ENCODE peak calls at places on chromosomes 1 and 21, in five cellular contexts. One of them, this sample, is unnamed.

GRCh38 chr1:167168424-167168823 is 52.3 kb upstream of the POU2F1 start:
- DNase-seq in stimulated activated CD4-positive, alpha-beta T cell treated with anti-CD3 and anti-CD28 coated beads, Interleukin-15, amount 100 ng/mL, for 24 hours: no peak
- DNase-seq in activated effector memory CD4-positive, alpha-beta T cell treated with Interleukin-2 at 50 U/mL for 16 hours: no peak
- DNase-seq in Right ventricle myocardium superior: no peak
- DNase-seq in cardiac fibroblast: no peak
- DNase-seq in this sample: no peak

GRCh38 chr21:41564871-41565281 is 56.9 kb upstream of the TMPRSS2 start:
- DNase-seq in stimulated activated CD4-positive, alpha-beta T cell treated with anti-CD3 and anti-CD28 coated beads, Interleukin-15, amount 100 ng/mL, for 24 hours: peak; percentile 24
- DNase-seq in activated effector memory CD4-positive, alpha-beta T cell treated with Interleukin-2 at 50 U/mL for 16 hours: no peak
- DNase-seq in Right ventricle myocardium superior: no peak
- DNase-seq in cardiac fibroblast: peak; percentile 86
- DNase-seq in this sample: no peak

GRCh38 chr21:37877171-37877570 is 39.1 kb downstream of the KCNJ6 start:
- DNase-seq in stimulated activated CD4-positive, alpha-beta T cell treated with anti-CD3 and anti-CD28 coated beads, Interleukin-15, amount 100 ng/mL, for 24 hours: no peak
- DNase-seq in activated effector memory CD4-positive, alpha-beta T cell treated with Interleukin-2 at 50 U/mL for 16 hours: no peak
- DNase-seq in Right ventricle myocardium superior: no peak
- DNase-seq in cardiac fibroblast: peak; percentile 51
- DNase-seq in this sample: no peak

GRCh38 chr1:61641578-61642336 is 83.2 kb downstream of the TM2D1 start:
- DNase-seq in stimulated activated CD4-positive, alpha-beta T cell treated with anti-CD3 and anti-CD28 coated beads, Interleukin-15, amount 100 ng/mL, for 24 hours: peak; percentile 80
- DNase-seq in activated effector memory CD4-positive, alpha-beta T cell treated with Interleukin-2 at 50 U/mL for 16 hours: peak; percentile 17
- DNase-seq in Right ventricle myocardium superior: peak; percentile 88
- DNase-seq in cardiac fibroblast: peak; percentile 74
- DNase-seq in this sample: peak; percentile 48

GRCh38 chr1:54490361-54491248 is 57.4 kb upstream of the ACOT11 start:
- DNase-seq in stimulated activated CD4-positive, alpha-beta T cell treated with anti-CD3 and anti-CD28 coated beads, Interleukin-15, amount 100 ng/mL, for 24 hours: no peak
- DNase-seq in activated effector memory CD4-positive, alpha-beta T cell treated with Interleukin-2 at 50 U/mL for 16 hours: no peak
- DNase-seq in Right ventricle myocardium superior: peak; percentile 62
- DNase-seq in cardiac fibroblast: no peak
- DNase-seq in this sample: no peak

GRCh38 chr21:40575983-40576382 is 271.0 kb downstream of the DSCAM start:
- DNase-seq in stimulated activated CD4-positive, alpha-beta T cell treated with anti-CD3 and anti-CD28 coated beads, Interleukin-15, amount 100 ng/mL, for 24 hours: no peak
- DNase-seq in activated effector memory CD4-positive, alpha-beta T cell treated with Interleukin-2 at 50 U/mL for 16 hours: no peak
- DNase-seq in Right ventricle myocardium superior: no peak
- DNase-seq in cardiac fibroblast: no peak
- DNase-seq in this sample: no peak

GRCh38 chr1:46526689-46527291 is 24.7 kb downstream of the KNCN start:
- DNase-seq in stimulated activated CD4-positive, alpha-beta T cell treated with anti-CD3 and anti-CD28 coated beads, Interleukin-15, amount 100 ng/mL, for 24 hours: no peak
- DNase-seq in activated effector memory CD4-positive, alpha-beta T cell treated with Interleukin-2 at 50 U/mL for 16 hours: no peak
- DNase-seq in Right ventricle myocardium superior: no peak
- DNase-seq in cardiac fibroblast: no peak
- DNase-seq in this sample: no peak

GRCh38 chr1:94602312-94602711 is 60.8 kb upstream of the F3 start:
- DNase-seq in stimulated activated CD4-positive, alpha-beta T cell treated with anti-CD3 and anti-CD28 coated beads, Interleukin-15, amount 100 ng/mL, for 24 hours: no peak
- DNase-seq in activated effector memory CD4-positive, alpha-beta T cell treated with Interleukin-2 at 50 U/mL for 16 hours: no peak
- DNase-seq in Right ventricle myocardium superior: no peak
- DNase-seq in cardiac fibroblast: peak; percentile 60
- DNase-seq in this sample: no peak

GRCh38 chr1:221810406-221810805 is 68.5 kb upstream of the DUSP10 start:
- DNase-seq in stimulated activated CD4-positive, alpha-beta T cell treated with anti-CD3 and anti-CD28 coated beads, Interleukin-15, amount 100 ng/mL, for 24 hours: no peak
- DNase-seq in activated effector memory CD4-positive, alpha-beta T cell treated with Interleukin-2 at 50 U/mL for 16 hours: no peak
- DNase-seq in Right ventricle myocardium superior: no peak
- DNase-seq in cardiac fibroblast: peak; percentile 80
- DNase-seq in this sample: no peak

GRCh38 chr1:202361701-202362100 is 13.2 kb downstream of the PPP1R12B start:
- DNase-seq in stimulated activated CD4-positive, alpha-beta T cell treated with anti-CD3 and anti-CD28 coated beads, Interleukin-15, amount 100 ng/mL, for 24 hours: no peak
- DNase-seq in activated effector memory CD4-positive, alpha-beta T cell treated with Interleukin-2 at 50 U/mL for 16 hours: no peak
- DNase-seq in Right ventricle myocardium superior: no peak
- DNase-seq in cardiac fibroblast: no peak
- DNase-seq in this sample: no peak

GRCh38 chr21:39137248-39138186 is 45.7 kb downstream of the PSMG1 start:
- DNase-seq in stimulated activated CD4-positive, alpha-beta T cell treated with anti-CD3 and anti-CD28 coated beads, Interleukin-15, amount 100 ng/mL, for 24 hours: no peak
- DNase-seq in activated effector memory CD4-positive, alpha-beta T cell treated with Interleukin-2 at 50 U/mL for 16 hours: no peak
- DNase-seq in Right ventricle myocardium superior: no peak
- DNase-seq in cardiac fibroblast: no peak
- DNase-seq in this sample: no peak

GRCh38 chr1:193542668-193543067 is 356.3 kb upstream of the B3GALT2 start:
- DNase-seq in stimulated activated CD4-positive, alpha-beta T cell treated with anti-CD3 and anti-CD28 coated beads, Interleukin-15, amount 100 ng/mL, for 24 hours: no peak
- DNase-seq in activated effector memory CD4-positive, alpha-beta T cell treated with Interleukin-2 at 50 U/mL for 16 hours: no peak
- DNase-seq in Right ventricle myocardium superior: no peak
- DNase-seq in cardiac fibroblast: no peak
- DNase-seq in this sample: no peak

GRCh38 chr21:43959231-43960041 is 52.7 kb upstream of the TRAPPC10 start:
- DNase-seq in stimulated activated CD4-positive, alpha-beta T cell treated with anti-CD3 and anti-CD28 coated beads, Interleukin-15, amount 100 ng/mL, for 24 hours: no peak
- DNase-seq in activated effector memory CD4-positive, alpha-beta T cell treated with Interleukin-2 at 50 U/mL for 16 hours: no peak
- DNase-seq in Right ventricle myocardium superior: no peak
- DNase-seq in cardiac fibroblast: no peak
- DNase-seq in this sample: no peak

GRCh38 chr1:190436615-190437014 is 41.0 kb downstream of the BRINP3 start:
- DNase-seq in stimulated activated CD4-positive, alpha-beta T cell treated with anti-CD3 and anti-CD28 coated beads, Interleukin-15, amount 100 ng/mL, for 24 hours: no peak
- DNase-seq in activated effector memory CD4-positive, alpha-beta T cell treated with Interleukin-2 at 50 U/mL for 16 hours: no peak
- DNase-seq in Right ventricle myocardium superior: no peak
- DNase-seq in cardiac fibroblast: peak; percentile 16
- DNase-seq in this sample: no peak

GRCh38 chr1:207649204-207649753 is 4.3 kb downstream of the CR1L start:
- DNase-seq in stimulated activated CD4-positive, alpha-beta T cell treated with anti-CD3 and anti-CD28 coated beads, Interleukin-15, amount 100 ng/mL, for 24 hours: no peak
- DNase-seq in activated effector memory CD4-positive, alpha-beta T cell treated with Interleukin-2 at 50 U/mL for 16 hours: no peak
- DNase-seq in Right ventricle myocardium superior: no peak
- DNase-seq in cardiac fibroblast: no peak
- DNase-seq in this sample: no peak

GRCh38 chr1:17839641-17840196 is 84.6 kb downstream of the ACTL8 start:
- DNase-seq in stimulated activated CD4-positive, alpha-beta T cell treated with anti-CD3 and anti-CD28 coated beads, Interleukin-15, amount 100 ng/mL, for 24 hours: no peak
- DNase-seq in activated effector memory CD4-positive, alpha-beta T cell treated with Interleukin-2 at 50 U/mL for 16 hours: no peak
- DNase-seq in Right ventricle myocardium superior: no peak
- DNase-seq in cardiac fibroblast: no peak
- DNase-seq in this sample: no peak

GRCh38 chr1:61058477-61059245 is 23.7 kb upstream of the NFIA start:
- DNase-seq in stimulated activated CD4-positive, alpha-beta T cell treated with anti-CD3 and anti-CD28 coated beads, Interleukin-15, amount 100 ng/mL, for 24 hours: no peak
- DNase-seq in activated effector memory CD4-positive, alpha-beta T cell treated with Interleukin-2 at 50 U/mL for 16 hours: no peak
- DNase-seq in Right ventricle myocardium superior: no peak
- DNase-seq in cardiac fibroblast: peak; percentile 55
- DNase-seq in this sample: no peak

GRCh38 chr21:44615881-44616590 is 4.2 kb downstream of the KRTAP10-8 start:
- DNase-seq in stimulated activated CD4-positive, alpha-beta T cell treated with anti-CD3 and anti-CD28 coated beads, Interleukin-15, amount 100 ng/mL, for 24 hours: no peak
- DNase-seq in activated effector memory CD4-positive, alpha-beta T cell treated with Interleukin-2 at 50 U/mL for 16 hours: no peak
- DNase-seq in Right ventricle myocardium superior: no peak
- DNase-seq in cardiac fibroblast: no peak
- DNase-seq in this sample: no peak

GRCh38 chr21:30668776-30669175 is 26.1 kb downstream of the KRTAP20-3 start:
- DNase-seq in stimulated activated CD4-positive, alpha-beta T cell treated with anti-CD3 and anti-CD28 coated beads, Interleukin-15, amount 100 ng/mL, for 24 hours: no peak
- DNase-seq in activated effector memory CD4-positive, alpha-beta T cell treated with Interleukin-2 at 50 U/mL for 16 hours: no peak
- DNase-seq in Right ventricle myocardium superior: no peak
- DNase-seq in cardiac fibroblast: no peak
- DNase-seq in this sample: no peak

GRCh38 chr1:234986750-234987414 is 141.8 kb downstream of the TOMM20 start:
- DNase-seq in stimulated activated CD4-positive, alpha-beta T cell treated with anti-CD3 and anti-CD28 coated beads, Interleukin-15, amount 100 ng/mL, for 24 hours: no peak
- DNase-seq in activated effector memory CD4-positive, alpha-beta T cell treated with Interleukin-2 at 50 U/mL for 16 hours: no peak
- DNase-seq in Right ventricle myocardium superior: no peak
- DNase-seq in cardiac fibroblast: peak; percentile 74
- DNase-seq in this sample: no peak

GRCh38 chr1:203284411-203285208 is 20.7 kb upstream of the BTG2 start:
- DNase-seq in stimulated activated CD4-positive, alpha-beta T cell treated with anti-CD3 and anti-CD28 coated beads, Interleukin-15, amount 100 ng/mL, for 24 hours: no peak
- DNase-seq in activated effector memory CD4-positive, alpha-beta T cell treated with Interleukin-2 at 50 U/mL for 16 hours: no peak
- DNase-seq in Right ventricle myocardium superior: no peak
- DNase-seq in cardiac fibroblast: no peak
- DNase-seq in this sample: no peak

GRCh38 chr1:46452931-46453325 is 36.7 kb upstream of the DMBX1 start:
- DNase-seq in stimulated activated CD4-positive, alpha-beta T cell treated with anti-CD3 and anti-CD28 coated beads, Interleukin-15, amount 100 ng/mL, for 24 hours: no peak
- DNase-seq in activated effector memory CD4-positive, alpha-beta T cell treated with Interleukin-2 at 50 U/mL for 16 hours: no peak
- DNase-seq in Right ventricle myocardium superior: no peak
- DNase-seq in cardiac fibroblast: no peak
- DNase-seq in this sample: no peak

GRCh38 chr1:13714851-13715250 is 14.9 kb downstream of the PRDM2 start:
- DNase-seq in stimulated activated CD4-positive, alpha-beta T cell treated with anti-CD3 and anti-CD28 coated beads, Interleukin-15, amount 100 ng/mL, for 24 hours: no peak
- DNase-seq in activated effector memory CD4-positive, alpha-beta T cell treated with Interleukin-2 at 50 U/mL for 16 hours: no peak
- DNase-seq in Right ventricle myocardium superior: no peak
- DNase-seq in cardiac fibroblast: peak; percentile 12
- DNase-seq in this sample: no peak

GRCh38 chr1:58739851-58740466 is 40.1 kb upstream of the MYSM1 start:
- DNase-seq in stimulated activated CD4-positive, alpha-beta T cell treated with anti-CD3 and anti-CD28 coated beads, Interleukin-15, amount 100 ng/mL, for 24 hours: no peak
- DNase-seq in activated effector memory CD4-positive, alpha-beta T cell treated with Interleukin-2 at 50 U/mL for 16 hours: no peak
- DNase-seq in Right ventricle myocardium superior: no peak
- DNase-seq in cardiac fibroblast: peak; percentile 81
- DNase-seq in this sample: no peak